ENCODE peak calls at places on chromosomes 13 and 19, in five cellular contexts. One of them, this sample, is unnamed.

GRCh38 chr19:42366676-42367075 is 23.4 kb downstream of the CNFN start:
- DNase-seq in Daoy: no peak
- DNase-seq in NCI-H187: no peak
- DNase-seq in DMS79: no peak
- DNase-seq in SK-MEL-5: no peak
- DNase-seq in this sample: no peak

GRCh38 chr19:50417138-50417849 is 1.4 kb upstream of the SPIB start:
- DNase-seq in SK-MEL-5: no peak
- DNase-seq in Daoy: no peak
- DNase-seq in DMS79: no peak
- DNase-seq in NCI-H187: no peak
- DNase-seq in this sample: no peak

GRCh38 chr19:47068246-47068645 is 19.8 kb upstream of the TMEM160 start:
- DNase-seq in SK-MEL-5: no peak
- DNase-seq in NCI-H187: no peak
- DNase-seq in Daoy: no peak
- DNase-seq in DMS79: no peak
- DNase-seq in this sample: no peak

GRCh38 chr19:3868770-3869456 is at the start of gene ZFR2:
- DNase-seq in Daoy: peak
- DNase-seq in NCI-H187: no peak
- DNase-seq in SK-MEL-5: no peak
- DNase-seq in DMS79: peak
- DNase-seq in this sample: no peak

GRCh38 chr13:49993666-49994065 is 3.2 kb upstream of the TRIM13 start:
- DNase-seq in NCI-H187: no peak
- DNase-seq in DMS79: no peak
- DNase-seq in Daoy: no peak
- DNase-seq in SK-MEL-5: no peak
- DNase-seq in this sample: no peak

GRCh38 chr19:46429999-46430398 is 1.3 kb upstream of the PNMA8C start:
- DNase-seq in NCI-H187: no peak
- DNase-seq in SK-MEL-5: no peak
- DNase-seq in Daoy: no peak
- DNase-seq in DMS79: no peak
- DNase-seq in this sample: no peak

GRCh38 chr19:34480971-34481821 is at the start of gene WTIP:
- DNase-seq in NCI-H187: no peak
- DNase-seq in Daoy: peak
- DNase-seq in SK-MEL-5: peak
- DNase-seq in DMS79: no peak
- DNase-seq in this sample: no peak

GRCh38 chr13:112521073-112521685 is 66.8 kb downstream of the TUBGCP3 start:
- DNase-seq in Daoy: no peak
- DNase-seq in DMS79: no peak
- DNase-seq in NCI-H187: no peak
- DNase-seq in SK-MEL-5: no peak
- DNase-seq in this sample: no peak

This sample was measured in esophagus squamous epithelium.